ENCODE peak calls at places on chromosomes 11 and 22, in ten cellular contexts. D, K, O, N, I, G, C, T, L and U are unnamed samples.

GRCh38 chr11:17352925-17353227 is 1.3 kb downstream of the NCR3LG1 start:
- DNase-seq in I (peak), C (peak), O (peak), L (peak), G (peak), T (no peak), D (no peak), K (peak), N (peak), U (no peak)

GRCh38 chr11:15206791-15207190 is 92.1 kb downstream of the INSC start:
- DNase-seq in L (no peak), O (no peak), G (no peak), T (no peak), N (no peak), D (no peak), C (no peak), K (no peak), I (no peak), U (no peak)

GRCh38 chr22:22748297-22748743 is 103.9 kb downstream of the GGTLC2 start:
- DNase-seq in C (peak), D (no peak), T (no peak), K (peak), G (peak), O (no peak), I (no peak), N (peak), L (no peak), U (peak)

GRCh38 chr11:120511116-120511803 is at the start of gene GRIK4:
- DNase-seq in G (peak), T (peak), N (peak), L (peak), C (peak), O (peak), I (peak), D (no peak), K (peak), U (peak)

GRCh38 chr11:76744186-76745058 is 38.7 kb upstream of the TSKU start:
- DNase-seq in K (no peak), D (no peak), T (no peak), I (peak), O (no peak), N (no peak), G (no peak), C (no peak), L (peak), U (no peak)

GRCh38 chr11:126317681-126318641 is 14.1 kb downstream of the DCPS start:
- DNase-seq in O (peak), L (peak), T (no peak), C (peak), I (peak), N (peak), D (no peak), G (peak), K (peak), U (peak)

GRCh38 chr11:10581481-10582019 is 13.1 kb upstream of the LYVE1 start:
- DNase-seq in C (peak), T (no peak), O (no peak), G (peak), N (peak), I (peak), D (no peak), K (no peak), L (peak), U (no peak)

GRCh38 chr11:95078526-95078925 is 11.1 kb upstream of the ENDOD1 start:
- DNase-seq in C (no peak), L (no peak), G (peak), K (no peak), N (no peak), I (no peak), O (no peak), D (no peak), T (no peak), U (peak)

GRCh38 chr11:44112083-44112865 is 16.8 kb downstream of the EXT2 start:
- DNase-seq in D (no peak), L (no peak), I (no peak), G (peak), C (peak), T (no peak), N (peak), O (peak), K (no peak), U (peak)

GRCh38 chr11:105181100-105181499 is 41.5 kb upstream of the CARD18 start:
- DNase-seq in N (peak), O (no peak), L (no peak), C (peak), T (no peak), I (no peak), K (no peak), D (no peak), G (peak), U (peak)

GRCh38 chr11:74371269-74372039 is 26.8 kb downstream of the PGM2L1 start:
- DNase-seq in O (no peak), I (no peak), N (peak), D (no peak), T (no peak), K (no peak), L (no peak), G (peak), C (no peak), U (peak)

GRCh38 chr22:35549338-35549737 is 8.7 kb downstream of the RASD2 start:
- DNase-seq in K (no peak), I (no peak), L (no peak), T (no peak), O (no peak), N (no peak), D (no peak), G (no peak), C (peak), U (no peak)

GRCh38 chr11:17528181-17528691 is 16.0 kb downstream of the USH1C start:
- DNase-seq in G (peak), L (no peak), I (no peak), D (no peak), T (no peak), N (peak), K (peak), O (no peak), C (peak), U (peak)

GRCh38 chr11:47078751-47079524 is 97.7 kb downstream of the ARFGAP2 start:
- DNase-seq in O (no peak), D (no peak), N (peak), G (no peak), C (no peak), K (no peak), T (no peak), I (no peak), L (no peak), U (no peak)

GRCh38 chr11:119295178-119295577 is 21.8 kb downstream of the MCAM start:
- DNase-seq in I (no peak), G (peak), N (peak), K (no peak), O (no peak), D (no peak), L (no peak), T (no peak), C (no peak), U (no peak)

GRCh38 chr11:120060512-120060911 is 77.4 kb downstream of the TRIM29 start:
- DNase-seq in O (no peak), C (no peak), T (no peak), G (no peak), I (no peak), N (no peak), L (no peak), D (no peak), K (no peak), U (no peak)

GRCh38 chr11:64064374-64065140 is 28.8 kb downstream of the FLRT1 start:
- DNase-seq in D (no peak), O (no peak), L (no peak), N (no peak), T (no peak), G (peak), C (no peak), I (no peak), K (no peak), U (no peak)

GRCh38 chr11:110752890-110753289 is 40.7 kb upstream of the ARHGAP20 start:
- DNase-seq in G (no peak), C (no peak), D (no peak), T (no peak), I (no peak), K (no peak), O (no peak), L (no peak), N (no peak), U (no peak)

GRCh38 chr11:128492461-128492860 is 94.9 kb downstream of the ETS1 start:
- DNase-seq in O (no peak), L (no peak), C (no peak), D (no peak), T (no peak), I (no peak), G (peak), K (no peak), N (peak), U (no peak)

GRCh38 chr11:108914981-108915380 is 250.1 kb downstream of the DDX10 start:
- DNase-seq in K (no peak), T (no peak), I (no peak), O (no peak), D (no peak), C (no peak), N (peak), L (no peak), G (no peak), U (no peak)

GRCh38 chr11:72418834-72419560 is 15.3 kb downstream of the CLPB start:
- DNase-seq in C (no peak), T (no peak), I (no peak), K (peak), G (no peak), O (no peak), N (no peak), L (no peak), D (no peak), U (no peak)

GRCh38 chr11:6705905-6706535 is 22.9 kb upstream of the MRPL17 start:
- DNase-seq in D (no peak), K (peak), N (peak), C (peak), G (peak), I (no peak), O (peak), L (no peak), T (peak), U (peak)

GRCh38 chr11:78958444-78958843 is 383.8 kb upstream of the NARS2 start:
- DNase-seq in N (no peak), O (no peak), I (no peak), D (no peak), L (no peak), C (no peak), T (no peak), G (no peak), K (no peak), U (no peak)

GRCh38 chr11:122159173-122159701 is 43.2 kb upstream of the BLID start:
- DNase-seq in N (peak), K (no peak), T (no peak), L (no peak), D (no peak), O (peak), C (peak), G (peak), I (no peak), U (peak)

GRCh38 chr22:32879550-32879949 is 78.0 kb downstream of the TIMP3 start:
- DNase-seq in C (no peak), G (no peak), K (no peak), L (no peak), D (no peak), O (no peak), I (no peak), N (no peak), T (no peak), U (no peak)

GRCh38 chr22:32883131-32883530 is 81.6 kb downstream of the TIMP3 start:
- DNase-seq in I (no peak), T (no peak), C (no peak), L (no peak), G (no peak), N (no peak), D (no peak), O (no peak), K (no peak), U (no peak)

GRCh38 chr22:32880061-32880460 is 78.6 kb downstream of the TIMP3 start:
- DNase-seq in K (no peak), O (peak), T (no peak), C (no peak), D (no peak), L (no peak), I (no peak), N (peak), G (peak), U (no peak)

GRCh38 chr22:32880531-32880905 is 79.0 kb downstream of the TIMP3 start:
- DNase-seq in T (no peak), O (no peak), K (no peak), C (no peak), I (no peak), D (no peak), G (no peak), N (no peak), L (no peak), U (no peak)

DNA sequence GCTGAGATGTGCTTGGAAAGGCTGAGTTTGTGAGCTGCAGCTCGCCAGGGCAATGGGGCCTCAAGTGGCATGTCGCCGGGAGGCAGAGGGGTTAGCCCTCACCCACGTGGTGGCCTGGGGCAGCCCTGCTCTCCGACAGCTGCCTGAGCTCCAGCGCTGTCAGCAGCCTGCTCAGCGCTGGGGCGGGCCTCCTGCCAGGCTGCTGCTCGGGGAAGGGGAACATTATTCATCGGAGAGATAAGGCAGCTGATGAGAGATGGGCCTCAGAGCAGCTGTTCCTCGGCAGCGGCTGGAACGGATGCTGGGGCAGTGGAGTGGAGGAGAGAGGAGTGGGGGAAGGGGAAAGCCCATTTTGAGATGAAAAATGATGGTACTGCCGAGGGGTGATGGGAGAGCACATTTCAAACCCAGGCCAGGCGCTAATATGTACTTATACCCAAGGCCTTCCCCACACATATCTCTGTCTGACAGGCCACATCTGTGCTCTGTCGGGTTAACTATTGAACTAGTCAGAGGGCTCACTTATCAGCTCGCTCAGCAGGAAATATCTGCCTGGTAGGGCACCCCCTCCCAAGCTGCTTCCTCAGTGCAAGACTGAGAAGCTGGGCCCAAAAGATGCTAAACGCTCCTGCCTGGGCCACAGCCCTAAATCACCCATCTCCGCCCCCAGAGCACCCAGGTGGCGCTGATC is 79.5 kb downstream of the TIMP3 start:
- DNase-seq in I (peak), T (no peak), C (peak), G (peak), L (peak), K (no peak), D (no peak), O (peak), N (peak), U (peak)
- TF ChIP-seq CTCF in I (no peak), T (no peak), C (no peak), G (no peak), L (no peak), K (no peak), D (no peak), O (no peak), N (no peak), U (no peak)

GRCh38 chr11:71245601-71246391 is 6.6 kb downstream of the SHANK2 start:
- DNase-seq in D (no peak), N (no peak), T (no peak), L (no peak), I (no peak), G (no peak), K (no peak), O (no peak), C (no peak), U (no peak)
- H3K4me3 ChIP-seq in D (no peak), N (no peak), T (no peak), L (no peak), I (no peak), G (no peak), K (no peak), O (no peak), C (no peak), U (no peak)

GRCh38 chr22:43272301-43272700 is 70.9 kb downstream of the SCUBE1 start:
- DNase-seq in I (peak), T (no peak), L (no peak), D (no peak), K (no peak), G (no peak), O (no peak), C (no peak), N (no peak), U (no peak)

GRCh38 chr22:43268261-43268660 is 74.9 kb downstream of the SCUBE1 start:
- DNase-seq in D (no peak), N (no peak), O (no peak), T (no peak), G (no peak), C (no peak), I (no peak), K (no peak), L (no peak), U (no peak)

GRCh38 chr22:43269325-43270040 is 73.7 kb downstream of the SCUBE1 start:
- DNase-seq in C (no peak), D (no peak), N (no peak), K (no peak), T (no peak), G (no peak), O (no peak), I (no peak), L (no peak), U (no peak)

GRCh38 chr22:43270949-43271348 is 72.2 kb downstream of the SCUBE1 start:
- DNase-seq in D (no peak), L (no peak), N (no peak), K (no peak), T (no peak), C (no peak), O (no peak), G (no peak), I (no peak), U (no peak)

DNA sequence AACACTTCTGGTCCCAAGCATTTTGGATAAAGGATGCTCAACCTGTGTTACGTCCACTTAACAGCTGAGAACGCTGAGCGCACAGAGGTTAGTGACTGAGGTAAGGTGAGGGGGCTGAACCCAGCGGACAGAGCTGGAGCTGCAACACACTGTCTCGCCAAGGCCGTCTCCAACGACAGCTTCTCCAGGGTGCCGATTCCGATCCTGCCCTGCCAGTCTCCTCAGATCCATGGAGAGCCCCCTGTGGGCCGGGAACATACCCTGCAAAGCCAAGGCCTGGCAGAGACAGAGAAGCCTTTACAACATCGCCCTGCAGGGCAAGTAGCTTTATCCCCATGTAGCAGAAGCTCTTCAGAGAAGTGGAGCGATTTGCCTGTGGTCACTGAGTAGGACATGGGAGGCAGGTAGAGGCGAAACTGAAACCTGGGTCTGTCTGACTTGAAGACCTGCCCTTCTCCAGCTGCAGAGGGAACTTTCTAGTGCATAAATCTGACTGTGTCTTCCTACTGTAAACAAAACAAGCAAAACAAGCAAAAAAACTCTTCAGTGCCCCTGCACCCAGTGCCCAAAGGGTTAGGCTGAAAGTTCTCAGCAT is 72.8 kb downstream of the SCUBE1 start:
- DNase-seq in T (no peak), K (peak), O (no peak), N (no peak), C (no peak), D (no peak), G (no peak), L (no peak), I (no peak), U (no peak)
- TF ChIP-seq CTCF in T (no peak), K (peak), O (no peak), N (peak), C (no peak), D (no peak), G (no peak), L (no peak), I (no peak), U (no peak)

DNA sequence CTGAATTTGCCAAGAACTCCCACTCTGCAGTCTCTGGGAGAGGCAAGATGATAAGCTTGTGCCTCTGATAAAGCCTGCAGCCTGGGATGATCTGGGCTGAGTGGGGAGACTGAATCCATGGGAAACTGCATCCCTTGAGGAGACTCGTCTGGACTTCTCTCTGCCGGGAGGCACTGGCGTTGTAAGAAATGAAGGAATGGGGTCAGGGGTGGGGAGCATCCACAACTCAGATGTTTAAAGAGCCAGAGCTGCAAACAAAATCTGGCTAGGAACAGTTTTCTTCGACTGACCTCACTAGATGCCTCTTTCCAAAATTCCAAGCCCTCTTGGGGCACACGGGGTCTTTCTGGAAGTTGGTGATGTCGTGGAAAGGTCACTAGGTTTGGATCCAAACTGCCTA is 64.4 kb downstream of the SPON1 start:
- DNase-seq in C (peak), O (no peak), L (no peak), G (no peak), K (no peak), D (no peak), I (no peak), N (no peak), T (no peak), U (no peak)
- H3K4me3 ChIP-seq in C (no peak), O (no peak), L (no peak), G (no peak), K (no peak), D (no peak), I (no peak), N (no peak), T (no peak), U (no peak)

GRCh38 chr11:102309621-102310541 is 7.4 kb upstream of the BIRC3 start:
- DNase-seq in L (no peak), K (no peak), O (no peak), T (no peak), N (no peak), C (no peak), I (no peak), D (no peak), G (peak), U (no peak)
- TF ChIP-seq CTCF in L (no peak), K (no peak), O (no peak), T (no peak), N (no peak), C (no peak), I (no peak), D (peak), G (no peak), U (no peak)

DNA sequence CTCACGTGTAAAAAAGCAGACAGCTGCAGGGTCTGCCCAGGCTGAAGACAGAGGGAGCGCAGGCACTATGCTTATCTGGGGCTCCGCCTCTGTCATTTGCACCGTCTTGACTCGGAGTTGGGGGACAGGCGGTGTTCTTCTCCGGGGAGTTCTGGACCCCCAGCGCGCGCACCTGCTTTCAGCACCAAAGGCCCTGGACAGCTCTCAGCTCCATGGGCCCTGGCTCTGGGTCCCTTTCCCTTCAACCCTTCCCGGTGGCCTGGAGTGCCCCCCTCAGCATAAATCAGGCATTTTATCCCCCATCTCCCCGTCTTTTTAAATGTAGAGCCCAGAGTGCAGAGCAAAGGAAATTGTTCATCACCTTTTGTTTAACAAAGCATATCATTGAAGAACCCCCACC is 1.5 kb downstream of the SEZ6L start:
- DNase-seq in I (no peak), G (no peak), L (no peak), T (no peak), C (peak), D (no peak), K (no peak), N (no peak), O (no peak), U (no peak)
- H3K4me3 ChIP-seq in I (no peak), G (no peak), L (no peak), T (no peak), C (no peak), D (no peak), K (no peak), N (no peak), O (no peak), U (no peak)